ENCODE peak calls at places on chromosomes 16 and 17, in ten cellular contexts. One of them, this sample, is unnamed.

GRCh38 chr17:21510686-21511367 is 134.7 kb downstream of the KCNJ12 start:
- DNase-seq in cardiac fibroblast: no peak
- DNase-seq in nucleus accumbens: no peak
- DNase-seq in fibroblast of mammary gland: no peak
- DNase-seq in activated CD4-positive, alpha-beta T cell treated with anti-CD3 and anti-CD28 coated beads, Interleukin-2, amount 50 U/mL, for 48 hours: no peak
- DNase-seq in HCEC 1CT: no peak
- DNase-seq in epithelial cell of esophagus: no peak
- DNase-seq in fibroblast of the aortic adventitia: no peak
- DNase-seq in heart left ventricle: no peak
- DNase-seq in neural progenitor cell: peak
- DNase-seq in this sample: no peak

GRCh38 chr17:4393806-4394205 is 27.3 kb upstream of the UBE2G1 start:
- DNase-seq in cardiac fibroblast: no peak
- DNase-seq in nucleus accumbens: no peak
- DNase-seq in fibroblast of mammary gland: no peak
- DNase-seq in activated CD4-positive, alpha-beta T cell treated with anti-CD3 and anti-CD28 coated beads, Interleukin-2, amount 50 U/mL, for 48 hours: no peak
- DNase-seq in HCEC 1CT: no peak
- DNase-seq in epithelial cell of esophagus: peak
- DNase-seq in fibroblast of the aortic adventitia: no peak
- DNase-seq in heart left ventricle: no peak
- DNase-seq in neural progenitor cell: no peak
- DNase-seq in this sample: peak

GRCh38 chr17:56699186-56699895 is 105.8 kb downstream of the NOG start:
- DNase-seq in cardiac fibroblast: peak
- DNase-seq in nucleus accumbens: no peak
- DNase-seq in fibroblast of mammary gland: peak
- DNase-seq in activated CD4-positive, alpha-beta T cell treated with anti-CD3 and anti-CD28 coated beads, Interleukin-2, amount 50 U/mL, for 48 hours: no peak
- DNase-seq in HCEC 1CT: peak
- DNase-seq in epithelial cell of esophagus: peak
- DNase-seq in fibroblast of the aortic adventitia: peak
- DNase-seq in heart left ventricle: peak
- DNase-seq in neural progenitor cell: peak
- DNase-seq in this sample: peak

GRCh38 chr16:89583197-89583894 is 7.8 kb downstream of the CPNE7 start:
- DNase-seq in cardiac fibroblast: no peak
- DNase-seq in nucleus accumbens: no peak
- DNase-seq in fibroblast of mammary gland: no peak
- DNase-seq in activated CD4-positive, alpha-beta T cell treated with anti-CD3 and anti-CD28 coated beads, Interleukin-2, amount 50 U/mL, for 48 hours: no peak
- DNase-seq in HCEC 1CT: no peak
- DNase-seq in epithelial cell of esophagus: no peak
- DNase-seq in fibroblast of the aortic adventitia: no peak
- DNase-seq in heart left ventricle: no peak
- DNase-seq in neural progenitor cell: no peak
- DNase-seq in this sample: no peak

GRCh38 chr16:58733248-58733670 is 857 bp downstream of the GOT2 start:
- DNase-seq in cardiac fibroblast: peak
- DNase-seq in nucleus accumbens: no peak
- DNase-seq in fibroblast of mammary gland: peak
- DNase-seq in activated CD4-positive, alpha-beta T cell treated with anti-CD3 and anti-CD28 coated beads, Interleukin-2, amount 50 U/mL, for 48 hours: no peak
- DNase-seq in HCEC 1CT: no peak
- DNase-seq in epithelial cell of esophagus: peak
- DNase-seq in fibroblast of the aortic adventitia: peak
- DNase-seq in heart left ventricle: no peak
- DNase-seq in neural progenitor cell: no peak
- DNase-seq in this sample: no peak

GRCh38 chr17:29645516-29646051 is 22.9 kb upstream of the CORO6 start:
- DNase-seq in cardiac fibroblast: peak
- DNase-seq in nucleus accumbens: no peak
- DNase-seq in fibroblast of mammary gland: peak
- DNase-seq in activated CD4-positive, alpha-beta T cell treated with anti-CD3 and anti-CD28 coated beads, Interleukin-2, amount 50 U/mL, for 48 hours: no peak
- DNase-seq in HCEC 1CT: peak
- DNase-seq in epithelial cell of esophagus: no peak
- DNase-seq in fibroblast of the aortic adventitia: peak
- DNase-seq in heart left ventricle: peak
- DNase-seq in neural progenitor cell: no peak
- DNase-seq in this sample: no peak

GRCh38 chr16:425740-426114 is 278 bp downstream of the RAB11FIP3 start:
- DNase-seq in cardiac fibroblast: no peak
- DNase-seq in nucleus accumbens: no peak
- DNase-seq in fibroblast of mammary gland: no peak
- DNase-seq in activated CD4-positive, alpha-beta T cell treated with anti-CD3 and anti-CD28 coated beads, Interleukin-2, amount 50 U/mL, for 48 hours: no peak
- DNase-seq in HCEC 1CT: no peak
- DNase-seq in epithelial cell of esophagus: peak
- DNase-seq in fibroblast of the aortic adventitia: no peak
- DNase-seq in heart left ventricle: no peak
- DNase-seq in neural progenitor cell: peak
- DNase-seq in this sample: no peak

GRCh38 chr17:57918017-57918895 is 37.0 kb downstream of the CUEDC1 start:
- DNase-seq in cardiac fibroblast: peak
- DNase-seq in nucleus accumbens: no peak
- DNase-seq in fibroblast of mammary gland: peak
- DNase-seq in activated CD4-positive, alpha-beta T cell treated with anti-CD3 and anti-CD28 coated beads, Interleukin-2, amount 50 U/mL, for 48 hours: no peak
- DNase-seq in HCEC 1CT: no peak
- DNase-seq in epithelial cell of esophagus: peak
- DNase-seq in fibroblast of the aortic adventitia: peak
- DNase-seq in heart left ventricle: no peak
- DNase-seq in neural progenitor cell: peak
- DNase-seq in this sample: peak

GRCh38 chr16:58464047-58464915 is 35.7 kb upstream of the NDRG4 start:
- DNase-seq in cardiac fibroblast: no peak
- DNase-seq in nucleus accumbens: peak
- DNase-seq in fibroblast of mammary gland: no peak
- DNase-seq in activated CD4-positive, alpha-beta T cell treated with anti-CD3 and anti-CD28 coated beads, Interleukin-2, amount 50 U/mL, for 48 hours: no peak
- DNase-seq in HCEC 1CT: no peak
- DNase-seq in epithelial cell of esophagus: no peak
- DNase-seq in fibroblast of the aortic adventitia: no peak
- DNase-seq in heart left ventricle: peak
- DNase-seq in neural progenitor cell: peak
- DNase-seq in this sample: peak

GRCh38 chr17:79742589-79742918 is 11.8 kb downstream of the ENPP7 start:
- DNase-seq in cardiac fibroblast: no peak
- DNase-seq in nucleus accumbens: no peak
- DNase-seq in fibroblast of mammary gland: no peak
- DNase-seq in activated CD4-positive, alpha-beta T cell treated with anti-CD3 and anti-CD28 coated beads, Interleukin-2, amount 50 U/mL, for 48 hours: no peak
- DNase-seq in HCEC 1CT: no peak
- DNase-seq in epithelial cell of esophagus: no peak
- DNase-seq in fibroblast of the aortic adventitia: no peak
- DNase-seq in heart left ventricle: no peak
- DNase-seq in neural progenitor cell: no peak
- DNase-seq in this sample: no peak

GRCh38 chr16:25966172-25967097 is 274.7 kb downstream of the HS3ST4 start:
- DNase-seq in cardiac fibroblast: no peak
- DNase-seq in nucleus accumbens: no peak
- DNase-seq in fibroblast of mammary gland: no peak
- DNase-seq in activated CD4-positive, alpha-beta T cell treated with anti-CD3 and anti-CD28 coated beads, Interleukin-2, amount 50 U/mL, for 48 hours: peak
- DNase-seq in HCEC 1CT: no peak
- DNase-seq in epithelial cell of esophagus: no peak
- DNase-seq in fibroblast of the aortic adventitia: no peak
- DNase-seq in heart left ventricle: no peak
- DNase-seq in neural progenitor cell: no peak
- DNase-seq in this sample: no peak

GRCh38 chr16:75087040-75087979 is 29.3 kb downstream of the LDHD start:
- DNase-seq in cardiac fibroblast: peak
- DNase-seq in nucleus accumbens: no peak
- DNase-seq in fibroblast of mammary gland: peak
- DNase-seq in activated CD4-positive, alpha-beta T cell treated with anti-CD3 and anti-CD28 coated beads, Interleukin-2, amount 50 U/mL, for 48 hours: no peak
- DNase-seq in HCEC 1CT: peak
- DNase-seq in epithelial cell of esophagus: peak
- DNase-seq in fibroblast of the aortic adventitia: peak
- DNase-seq in heart left ventricle: peak
- DNase-seq in neural progenitor cell: no peak
- DNase-seq in this sample: peak

GRCh38 chr16:67537270-67537635 is 8.6 kb downstream of the RIPOR1 start:
- DNase-seq in cardiac fibroblast: peak
- DNase-seq in nucleus accumbens: no peak
- DNase-seq in fibroblast of mammary gland: peak
- DNase-seq in activated CD4-positive, alpha-beta T cell treated with anti-CD3 and anti-CD28 coated beads, Interleukin-2, amount 50 U/mL, for 48 hours: peak
- DNase-seq in HCEC 1CT: peak
- DNase-seq in epithelial cell of esophagus: peak
- DNase-seq in fibroblast of the aortic adventitia: no peak
- DNase-seq in heart left ventricle: peak
- DNase-seq in neural progenitor cell: peak
- DNase-seq in this sample: peak

GRCh38 chr16:85004587-85005205 is 6.6 kb downstream of the ZDHHC7 start:
- DNase-seq in cardiac fibroblast: peak
- DNase-seq in nucleus accumbens: no peak
- DNase-seq in fibroblast of mammary gland: peak
- DNase-seq in activated CD4-positive, alpha-beta T cell treated with anti-CD3 and anti-CD28 coated beads, Interleukin-2, amount 50 U/mL, for 48 hours: no peak
- DNase-seq in HCEC 1CT: peak
- DNase-seq in epithelial cell of esophagus: peak
- DNase-seq in fibroblast of the aortic adventitia: peak
- DNase-seq in heart left ventricle: no peak
- DNase-seq in neural progenitor cell: no peak
- DNase-seq in this sample: no peak

GRCh38 chr17:77601054-77601979 is 357.2 kb upstream of the TNRC6C start:
- DNase-seq in cardiac fibroblast: no peak
- DNase-seq in nucleus accumbens: no peak
- DNase-seq in fibroblast of mammary gland: no peak
- DNase-seq in activated CD4-positive, alpha-beta T cell treated with anti-CD3 and anti-CD28 coated beads, Interleukin-2, amount 50 U/mL, for 48 hours: no peak
- DNase-seq in HCEC 1CT: no peak
- DNase-seq in epithelial cell of esophagus: no peak
- DNase-seq in fibroblast of the aortic adventitia: no peak
- DNase-seq in heart left ventricle: peak
- DNase-seq in neural progenitor cell: no peak
- DNase-seq in this sample: no peak

GRCh38 chr16:64489449-64489848 is 632.4 kb downstream of the CDH11 start:
- DNase-seq in cardiac fibroblast: no peak
- DNase-seq in nucleus accumbens: no peak
- DNase-seq in fibroblast of mammary gland: no peak
- DNase-seq in activated CD4-positive, alpha-beta T cell treated with anti-CD3 and anti-CD28 coated beads, Interleukin-2, amount 50 U/mL, for 48 hours: no peak
- DNase-seq in HCEC 1CT: no peak
- DNase-seq in epithelial cell of esophagus: peak
- DNase-seq in fibroblast of the aortic adventitia: no peak
- DNase-seq in heart left ventricle: no peak
- DNase-seq in neural progenitor cell: no peak
- DNase-seq in this sample: no peak

GRCh38 chr17:17129466-17129865 is 76.7 kb downstream of the PLD6 start:
- DNase-seq in cardiac fibroblast: no peak
- DNase-seq in nucleus accumbens: no peak
- DNase-seq in fibroblast of mammary gland: no peak
- DNase-seq in activated CD4-positive, alpha-beta T cell treated with anti-CD3 and anti-CD28 coated beads, Interleukin-2, amount 50 U/mL, for 48 hours: no peak
- DNase-seq in HCEC 1CT: no peak
- DNase-seq in epithelial cell of esophagus: peak
- DNase-seq in fibroblast of the aortic adventitia: no peak
- DNase-seq in heart left ventricle: no peak
- DNase-seq in neural progenitor cell: no peak
- DNase-seq in this sample: no peak

GRCh38 chr16:741986-742629 is 1.3 kb upstream of the CIAO3 start:
- DNase-seq in cardiac fibroblast: no peak
- DNase-seq in nucleus accumbens: no peak
- DNase-seq in fibroblast of mammary gland: no peak
- DNase-seq in activated CD4-positive, alpha-beta T cell treated with anti-CD3 and anti-CD28 coated beads, Interleukin-2, amount 50 U/mL, for 48 hours: no peak
- DNase-seq in HCEC 1CT: no peak
- DNase-seq in epithelial cell of esophagus: no peak
- DNase-seq in fibroblast of the aortic adventitia: no peak
- DNase-seq in heart left ventricle: peak
- DNase-seq in neural progenitor cell: no peak
- DNase-seq in this sample: no peak

GRCh38 chr16:11599579-11599978 is 12.9 kb upstream of the LITAF start:
- DNase-seq in cardiac fibroblast: no peak
- DNase-seq in nucleus accumbens: no peak
- DNase-seq in fibroblast of mammary gland: no peak
- DNase-seq in activated CD4-positive, alpha-beta T cell treated with anti-CD3 and anti-CD28 coated beads, Interleukin-2, amount 50 U/mL, for 48 hours: no peak
- DNase-seq in HCEC 1CT: no peak
- DNase-seq in epithelial cell of esophagus: no peak
- DNase-seq in fibroblast of the aortic adventitia: no peak
- DNase-seq in heart left ventricle: no peak
- DNase-seq in neural progenitor cell: no peak
- DNase-seq in this sample: no peak

GRCh38 chr16:2761886-2762583 is 9.6 kb downstream of the SRRM2 start:
- DNase-seq in cardiac fibroblast: no peak
- DNase-seq in nucleus accumbens: no peak
- DNase-seq in fibroblast of mammary gland: no peak
- DNase-seq in activated CD4-positive, alpha-beta T cell treated with anti-CD3 and anti-CD28 coated beads, Interleukin-2, amount 50 U/mL, for 48 hours: no peak
- DNase-seq in HCEC 1CT: no peak
- DNase-seq in epithelial cell of esophagus: no peak
- DNase-seq in fibroblast of the aortic adventitia: no peak
- DNase-seq in heart left ventricle: no peak
- DNase-seq in neural progenitor cell: no peak
- DNase-seq in this sample: no peak

GRCh38 chr16:59632266-59632855 is 898.2 kb upstream of the GOT2 start:
- DNase-seq in cardiac fibroblast: peak
- DNase-seq in nucleus accumbens: no peak
- DNase-seq in fibroblast of mammary gland: peak
- DNase-seq in activated CD4-positive, alpha-beta T cell treated with anti-CD3 and anti-CD28 coated beads, Interleukin-2, amount 50 U/mL, for 48 hours: no peak
- DNase-seq in HCEC 1CT: peak
- DNase-seq in epithelial cell of esophagus: no peak
- DNase-seq in fibroblast of the aortic adventitia: peak
- DNase-seq in heart left ventricle: no peak
- DNase-seq in neural progenitor cell: no peak
- DNase-seq in this sample: peak

GRCh38 chr16:11833951-11834695 is 17.2 kb downstream of the RSL1D1 start:
- DNase-seq in cardiac fibroblast: peak
- DNase-seq in nucleus accumbens: no peak
- DNase-seq in fibroblast of mammary gland: peak
- DNase-seq in activated CD4-positive, alpha-beta T cell treated with anti-CD3 and anti-CD28 coated beads, Interleukin-2, amount 50 U/mL, for 48 hours: no peak
- DNase-seq in HCEC 1CT: peak
- DNase-seq in epithelial cell of esophagus: peak
- DNase-seq in fibroblast of the aortic adventitia: peak
- DNase-seq in heart left ventricle: no peak
- DNase-seq in neural progenitor cell: no peak
- DNase-seq in this sample: no peak

GRCh38 chr17:39213852-39214251 is 11.9 kb downstream of the STAC2 start:
- DNase-seq in cardiac fibroblast: no peak
- DNase-seq in nucleus accumbens: no peak
- DNase-seq in fibroblast of mammary gland: no peak
- DNase-seq in activated CD4-positive, alpha-beta T cell treated with anti-CD3 and anti-CD28 coated beads, Interleukin-2, amount 50 U/mL, for 48 hours: no peak
- DNase-seq in HCEC 1CT: no peak
- DNase-seq in epithelial cell of esophagus: peak
- DNase-seq in fibroblast of the aortic adventitia: no peak
- DNase-seq in heart left ventricle: no peak
- DNase-seq in neural progenitor cell: no peak
- DNase-seq in this sample: no peak

GRCh38 chr16:69935740-69936139 is 15.4 kb upstream of the CLEC18A start:
- DNase-seq in cardiac fibroblast: no peak
- DNase-seq in nucleus accumbens: no peak
- DNase-seq in fibroblast of mammary gland: no peak
- DNase-seq in activated CD4-positive, alpha-beta T cell treated with anti-CD3 and anti-CD28 coated beads, Interleukin-2, amount 50 U/mL, for 48 hours: no peak
- DNase-seq in HCEC 1CT: no peak
- DNase-seq in epithelial cell of esophagus: no peak
- DNase-seq in fibroblast of the aortic adventitia: no peak
- DNase-seq in heart left ventricle: no peak
- DNase-seq in neural progenitor cell: no peak
- DNase-seq in this sample: no peak

GRCh38 chr16:81127051-81127450 is 30.9 kb upstream of the GCSH start:
- DNase-seq in cardiac fibroblast: no peak
- DNase-seq in nucleus accumbens: no peak
- DNase-seq in fibroblast of mammary gland: peak
- DNase-seq in activated CD4-positive, alpha-beta T cell treated with anti-CD3 and anti-CD28 coated beads, Interleukin-2, amount 50 U/mL, for 48 hours: no peak
- DNase-seq in HCEC 1CT: no peak
- DNase-seq in epithelial cell of esophagus: peak
- DNase-seq in fibroblast of the aortic adventitia: peak
- DNase-seq in heart left ventricle: no peak
- DNase-seq in neural progenitor cell: no peak
- DNase-seq in this sample: peak

GRCh38 chr17:16415031-16415924 is at the start of gene TRPV2:
- DNase-seq in cardiac fibroblast: no peak
- DNase-seq in nucleus accumbens: no peak
- DNase-seq in fibroblast of mammary gland: no peak
- DNase-seq in activated CD4-positive, alpha-beta T cell treated with anti-CD3 and anti-CD28 coated beads, Interleukin-2, amount 50 U/mL, for 48 hours: peak
- DNase-seq in HCEC 1CT: no peak
- DNase-seq in epithelial cell of esophagus: no peak
- DNase-seq in fibroblast of the aortic adventitia: no peak
- DNase-seq in heart left ventricle: peak
- DNase-seq in neural progenitor cell: peak
- DNase-seq in this sample: peak

GRCh38 chr17:60851181-60851580 is 173.5 kb downstream of the BCAS3 start:
- DNase-seq in cardiac fibroblast: no peak
- DNase-seq in nucleus accumbens: no peak
- DNase-seq in fibroblast of mammary gland: no peak
- DNase-seq in activated CD4-positive, alpha-beta T cell treated with anti-CD3 and anti-CD28 coated beads, Interleukin-2, amount 50 U/mL, for 48 hours: no peak
- DNase-seq in HCEC 1CT: no peak
- DNase-seq in epithelial cell of esophagus: no peak
- DNase-seq in fibroblast of the aortic adventitia: no peak
- DNase-seq in heart left ventricle: no peak
- DNase-seq in neural progenitor cell: no peak
- DNase-seq in this sample: no peak

This sample was measured in ELF-1.